ENCODE peak calls at places on chromosomes 5 and 9, in six cellular contexts. C, F, O, W, A and S are unnamed samples.

GRCh38 chr5:17216974-17217325 is 481 bp upstream of the BASP1 start:
- DNase-seq in C (peak; percentile 65), F (peak; percentile 51), O (no peak), W (no peak), A (peak; percentile 49), S (no peak)

GRCh38 chr5:145574889-145575573 is 260.1 kb downstream of the PRELID2 start:
- DNase-seq in C (no peak), F (peak; percentile 17), O (no peak), W (no peak), A (no peak), S (no peak)

GRCh38 chr5:100852988-100853449 is 50.1 kb downstream of the ST8SIA4 start:
- DNase-seq in C (no peak), F (no peak), O (no peak), W (no peak), A (no peak), S (no peak)

GRCh38 chr5:14440598-14441401 is 140.8 kb upstream of the OTULINL start:
- DNase-seq in C (peak; percentile 50), F (peak; percentile 97), O (no peak), W (peak; percentile 36), A (no peak), S (no peak)

GRCh38 chr9:106927916-106928315 is 65.0 kb downstream of the ZNF462 start:
- DNase-seq in C (no peak), F (peak; percentile 53), O (no peak), W (no peak), A (no peak), S (no peak)

GRCh38 chr5:108650997-108651396 is 96.7 kb upstream of the FER start:
- DNase-seq in C (no peak), F (peak; percentile 81), O (no peak), W (no peak), A (peak; percentile 19), S (no peak)

GRCh38 chr9:86282979-86283535 is 719 bp upstream of the ISCA1 start:
- DNase-seq in C (peak; percentile 65), F (peak; percentile 88), O (no peak), W (no peak), A (peak; percentile 84), S (no peak)

GRCh38 chr5:53936481-53937352 is 373.7 kb downstream of the ARL15 start:
- DNase-seq in C (no peak), F (no peak), O (no peak), W (no peak), A (no peak), S (no peak)

GRCh38 chr9:75185585-75186170 is 97.4 kb downstream of the OSTF1 start:
- DNase-seq in C (no peak), F (no peak), O (no peak), W (peak; percentile 9), A (peak; percentile 62), S (no peak)

GRCh38 chr5:172765766-172766286 is 5.2 kb downstream of the DUSP1 start:
- DNase-seq in C (no peak), F (peak; percentile 94), O (no peak), W (no peak), A (no peak), S (no peak)

GRCh38 chr5:140632366-140633080 is 452 bp downstream of the CD14 start:
- DNase-seq in C (peak; percentile 41), F (peak; percentile 54), O (peak; percentile 46), W (no peak), A (no peak), S (peak; percentile 73)

GRCh38 chr5:149406203-149406978 is 27.3 kb upstream of the IL17B start:
- DNase-seq in C (no peak), F (peak; percentile 94), O (no peak), W (no peak), A (peak; percentile 91), S (no peak)

GRCh38 chr9:137482094-137482781 is 23.1 kb upstream of the NSMF start:
- DNase-seq in C (no peak), F (peak; percentile 93), O (no peak), W (peak; percentile 53), A (peak; percentile 82), S (no peak)

GRCh38 chr5:55102345-55102744 is at the start of gene GZMA:
- DNase-seq in C (no peak), F (no peak), O (no peak), W (no peak), A (no peak), S (no peak)

GRCh38 chr9:135369401-135369800 is 110.2 kb upstream of the PPP1R26 start:
- DNase-seq in C (no peak), F (no peak), O (no peak), W (no peak), A (no peak), S (no peak)

GRCh38 chr9:136947955-136948510 is 3.0 kb downstream of the C8G start:
- DNase-seq in C (peak; percentile 47), F (peak; percentile 4), O (no peak), W (peak; percentile 41), A (peak; percentile 67), S (no peak)

GRCh38 chr5:40678021-40678939 is 1.4 kb upstream of the PTGER4 start:
- DNase-seq in C (no peak), F (no peak), O (no peak), W (no peak), A (peak; percentile 28), S (no peak)

GRCh38 chr5:143401253-143401845 is 2.1 kb downstream of the NR3C1 start:
- DNase-seq in C (no peak), F (peak; percentile 52), O (no peak), W (no peak), A (no peak), S (no peak)

GRCh38 chr9:129383005-129383414 is 204.9 kb upstream of the IER5L start:
- DNase-seq in C (no peak), F (no peak), O (no peak), W (no peak), A (no peak), S (no peak)

GRCh38 chr5:76083555-76084495 is 642 bp downstream of the SV2C start:
- DNase-seq in C (no peak), F (no peak), O (no peak), W (no peak), A (peak; percentile 48), S (peak; percentile 63)

GRCh38 chr5:28284788-28285187 is 1246.4 kb upstream of the CDH9 start:
- DNase-seq in C (no peak), F (no peak), O (no peak), W (no peak), A (no peak), S (no peak)

GRCh38 chr5:523658-524441 is 399 bp downstream of the SLC9A3 start:
- DNase-seq in C (no peak), F (no peak), O (no peak), W (no peak), A (no peak), S (no peak)

GRCh38 chr5:5342784-5343183 is 79.7 kb upstream of the ICE1 start:
- DNase-seq in C (no peak), F (peak; percentile 13), O (no peak), W (no peak), A (no peak), S (no peak)

GRCh38 chr5:175902013-175902412 is 30.6 kb downstream of the CPLX2 start:
- DNase-seq in C (no peak), F (no peak), O (peak; percentile 65), W (no peak), A (no peak), S (no peak)

GRCh38 chr5:122421379-122422081 is 109.5 kb downstream of the SNCAIP start:
- DNase-seq in C (no peak), F (no peak), O (no peak), W (no peak), A (no peak), S (no peak)

GRCh38 chr9:77640741-77641580 is 7.2 kb downstream of the GNA14 start:
- DNase-seq in C (no peak), F (no peak), O (no peak), W (no peak), A (no peak), S (no peak)

GRCh38 chr9:19999491-20000057 is 210.7 kb upstream of the SLC24A2 start:
- DNase-seq in C (no peak), F (peak; percentile 87), O (no peak), W (no peak), A (peak; percentile 79), S (peak; percentile 86)

GRCh38 chr5:135094339-135095051 is 60.5 kb upstream of the PITX1 start:
- DNase-seq in C (no peak), F (no peak), O (no peak), W (no peak), A (no peak), S (no peak)